ENCODE peak calls at places on chromosomes 12 and 14, in four cellular contexts. Q is IMR-90, Y is testis, P is hepatocyte. T is an unnamed sample.
A peak's percentile ranks its signal among the peaks of the same experiment; 100 is the strongest.

GRCh38 chr14:35682802-35683201 is 126.3 kb downstream of the RALGAPA1 start:
- DNase-seq in Q (peak; percentile 53), P (no peak), Y (no peak), T (no peak)

GRCh38 chr12:11795910-11796459 is 146.5 kb downstream of the ETV6 start:
- DNase-seq in P (no peak), Q (peak; percentile 91), Y (no peak), T (no peak)

GRCh38 chr12:99200711-99201384 is 446.7 kb upstream of the GARIN6 start:
- DNase-seq in P (no peak), Y (no peak), Q (no peak), T (no peak)

GRCh38 chr14:75268638-75269550 is 9.7 kb upstream of the FOS start:
- DNase-seq in Y (no peak), P (no peak), Q (no peak), T (no peak)

GRCh38 chr14:103607822-103608221 is 21.2 kb upstream of the KLC1 start:
- DNase-seq in Y (no peak), P (no peak), Q (no peak), T (no peak)

GRCh38 chr14:104897286-104898194 is 27.1 kb upstream of the PLD4 start:
- DNase-seq in P (no peak), Q (no peak), Y (no peak), T (peak; percentile 69)

GRCh38 chr14:38113546-38113945 is 94.2 kb upstream of the SSTR1 start:
- DNase-seq in Y (no peak), Q (no peak), P (no peak), T (no peak)

GRCh38 chr14:89473979-89474378 is 56.9 kb upstream of the FOXN3 start:
- DNase-seq in P (no peak), Q (peak; percentile 92), Y (no peak), T (no peak)

GRCh38 chr12:38746744-38747143 is 158.6 kb downstream of the CPNE8 start:
- DNase-seq in Q (no peak), P (no peak), Y (no peak), T (no peak)

GRCh38 chr12:77841467-77842054 is 10.9 kb downstream of the NAV3 start:
- DNase-seq in Y (no peak), P (no peak), Q (no peak), T (no peak)

GRCh38 chr12:97716356-97716755 is 253.8 kb downstream of the RMST start:
- DNase-seq in Y (peak; percentile 48), Q (no peak), P (peak; percentile 17), T (no peak)

GRCh38 chr12:51020448-51021182 is 5.6 kb downstream of the SLC11A2 start:
- DNase-seq in Y (no peak), P (no peak), Q (no peak), T (no peak)
- H3K4me1 ChIP-seq in Y (peaks cover 19% of the 10 kb centered on the region), P (peaks cover 25% of the 10 kb centered on the region), Q (peaks cover 3% of the 10 kb centered on the region), T (peaks cover 24% of the 10 kb centered on the region)

GRCh38 chr12:112861284-112861683 is 45.5 kb upstream of the OAS1 start:
- DNase-seq in Q (no peak), P (no peak), Y (no peak), T (no peak)
- H3K4me3 ChIP-seq in Q (no peak overlapping the region), P (no peak overlapping the region), Y (no peak overlapping the region), T (no peak overlapping the region)

GRCh38 chr12:29728033-29728432 is 55.7 kb downstream of the TMTC1 start:
- DNase-seq in Q (no peak), P (no peak), Y (no peak), T (no peak)

GRCh38 chr12:29725587-29726320 is 58.0 kb downstream of the TMTC1 start:
- DNase-seq in P (peak; percentile 12), Y (peak; percentile 62), Q (peak; percentile 70), T (no peak)

GRCh38 chr12:29726321-29726692 is 57.4 kb downstream of the TMTC1 start:
- DNase-seq in Y (no peak), P (no peak), Q (peak; percentile 38), T (no peak)

GRCh38 chr12:29730481-29730880 is 53.3 kb downstream of the TMTC1 start:
- DNase-seq in P (no peak), Q (no peak), Y (no peak), T (no peak)

DNA sequence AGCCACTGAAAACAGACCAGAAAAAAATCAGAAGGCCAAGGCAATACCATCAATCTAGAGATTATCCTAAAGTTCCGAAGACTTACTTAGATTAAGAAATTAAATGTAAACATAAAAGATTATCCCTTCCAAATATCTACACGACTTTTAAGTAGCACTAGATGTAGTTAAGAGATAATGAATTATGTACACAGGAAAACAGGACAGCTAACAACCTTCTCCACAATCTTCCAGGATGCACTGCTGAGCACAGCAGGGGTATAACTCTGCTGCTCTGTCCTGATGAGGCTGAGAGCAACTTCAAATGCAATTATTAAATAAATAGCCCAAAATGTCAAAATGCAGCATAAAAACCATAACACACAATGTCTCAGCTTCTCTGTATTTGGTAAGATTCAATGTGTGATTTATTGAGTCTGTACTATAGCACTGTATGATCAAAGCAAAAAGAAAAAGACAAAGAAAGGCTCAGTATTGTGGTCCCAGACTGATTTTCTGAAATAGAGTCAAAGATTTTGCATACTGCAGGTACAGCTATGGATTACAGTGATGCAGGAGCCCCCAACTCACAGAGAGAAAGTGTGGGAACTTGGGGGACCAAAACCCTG is 56.9 kb downstream of the TMTC1 start:
- DNase-seq in P (no peak), Y (no peak), Q (no peak), T (no peak)
- H3K4me1 ChIP-seq in P (peaks cover 5% of the 10 kb centered on the region), Y (peaks cover 4% of the 10 kb centered on the region), Q (peaks cover 10% of the 10 kb centered on the region), T (peaks cover 5% of the 10 kb centered on the region)

DNA sequence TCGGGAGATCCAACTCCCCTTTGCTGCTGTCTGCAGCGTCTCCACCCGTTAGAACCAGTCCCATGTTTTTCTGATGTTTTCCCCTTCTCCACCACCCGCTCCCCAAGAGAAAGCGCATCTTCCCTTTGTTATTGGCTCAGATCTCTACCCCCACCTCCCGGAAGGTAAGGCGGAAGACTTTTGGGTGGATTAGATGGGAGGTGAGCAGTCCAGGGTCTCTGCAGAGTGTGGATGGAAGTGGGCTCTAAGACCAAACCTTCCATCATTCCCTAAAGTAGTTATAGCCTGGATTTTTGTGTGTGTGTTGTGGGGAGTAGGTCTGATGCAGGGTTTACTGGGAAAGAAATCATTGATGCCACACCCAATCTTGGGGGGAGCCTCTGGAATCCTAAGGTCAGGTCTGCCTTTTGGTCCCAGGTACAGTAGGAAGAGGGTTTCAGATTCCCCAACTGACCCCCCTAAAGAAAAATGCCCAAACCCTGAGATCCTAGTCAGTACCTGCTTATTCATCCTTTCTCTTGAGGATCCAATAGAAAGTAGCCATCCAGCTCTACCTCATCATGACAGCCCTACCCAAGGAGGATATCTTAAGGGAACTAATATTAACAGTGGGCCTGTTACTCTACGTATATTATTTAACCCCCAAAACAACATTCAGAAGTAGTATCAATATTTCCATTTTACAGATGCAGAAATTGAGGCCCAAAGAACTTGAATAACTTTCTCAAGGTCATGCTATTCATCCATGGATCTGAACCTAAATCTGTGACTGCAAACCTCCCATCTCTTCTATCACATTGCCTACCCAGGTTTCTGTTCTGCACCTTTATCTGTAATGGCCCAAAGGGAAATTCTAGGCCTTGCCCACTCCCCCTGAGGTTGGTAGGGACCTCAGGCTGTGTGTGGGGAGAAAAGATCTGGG is 1.0 kb downstream of the KIF5A start:
- DNase-seq in P (no peak), Y (no peak), Q (no peak), T (no peak)
- H3K4me3 ChIP-seq in P (no peak overlapping the region), Y (no peak overlapping the region), Q (no peak overlapping the region), T (no peak overlapping the region)

DNA sequence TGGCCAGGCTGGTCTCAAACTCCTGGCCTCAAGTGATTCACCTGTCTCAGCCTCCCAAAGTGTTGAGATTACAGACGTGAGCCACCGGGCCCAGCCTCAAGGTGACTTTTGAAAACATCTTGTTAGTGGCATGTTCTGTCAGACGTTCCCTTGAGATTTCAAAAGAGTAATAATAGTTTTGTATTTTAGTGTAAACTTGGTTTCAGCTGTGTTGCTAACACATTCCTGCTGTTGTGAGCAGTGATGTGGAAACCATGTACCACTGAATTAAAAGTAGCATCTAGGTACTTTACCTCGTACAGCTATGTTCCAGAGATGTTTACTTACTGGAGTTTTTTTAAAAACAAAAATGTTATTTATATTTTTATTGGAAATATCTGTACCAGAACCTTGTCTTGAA is 111.3 kb downstream of the AEBP2 start:
- DNase-seq in P (no peak), Y (no peak), Q (no peak), T (no peak)
- H3K4me1 ChIP-seq in P (peaks cover 14% of the 10 kb centered on the region), Y (peaks cover 20% of the 10 kb centered on the region), Q (peaks cover 13% of the 10 kb centered on the region), T (peaks cover 9% of the 10 kb centered on the region)

GRCh38 chr14:92686411-92686762 is 62.0 kb downstream of the LGMN start:
- DNase-seq in P (no peak), Y (no peak), Q (no peak), T (no peak)
- H3K4me3 ChIP-seq in P (no peak overlapping the region), Y (no peak overlapping the region), Q (no peak overlapping the region), T (no peak overlapping the region)

GRCh38 chr12:15184484-15184883 is 36.7 kb downstream of the RERG start:
- DNase-seq in Q (no peak), Y (no peak), P (no peak), T (no peak)
- H3K4me1 ChIP-seq in Q (no peaks in the 10 kb centered on the region), Y (peaks cover 5% of the 10 kb centered on the region), P (no peaks in the 10 kb centered on the region), T (no peaks in the 10 kb centered on the region)

GRCh38 chr14:87149583-87150354 is 843.2 kb downstream of the GALC start:
- DNase-seq in Y (no peak), Q (peak; percentile 77), P (no peak), T (no peak)
- H3K4me3 ChIP-seq in Y (no peak overlapping the region), Q (no peak overlapping the region), P (no peak overlapping the region), T (no peak overlapping the region)

T was measured in upper lobe of left lung.